ENCODE peak calls at places on chromosome 5, in seven cellular contexts. L, C, I, D, O, K and N are unnamed samples.

GRCh38 chr5:123180178-123180577 is 91.1 kb downstream of the PRDM6 start:
- DNase-seq in L (no peak), C (no peak), I (no peak), D (peak), O (no peak), K (no peak), N (no peak)

GRCh38 chr5:9344751-9345240 is 201.1 kb downstream of the SEMA5A start:
- DNase-seq in L (no peak), C (no peak), I (no peak), D (no peak), O (no peak), K (no peak), N (no peak)

GRCh38 chr5:134541736-134542376 is 16.4 kb downstream of the JADE2 start:
- DNase-seq in L (no peak), C (peak), I (peak), D (no peak), O (peak), K (peak), N (peak)

GRCh38 chr5:156475182-156475830 is 148.3 kb downstream of the SGCD start:
- DNase-seq in L (no peak), C (no peak), I (no peak), D (no peak), O (no peak), K (no peak), N (no peak)

GRCh38 chr5:157902440-157903116 is 43.6 kb upstream of the CLINT1 start:
- DNase-seq in L (no peak), C (no peak), I (no peak), D (no peak), O (no peak), K (no peak), N (no peak)

GRCh38 chr5:138111937-138112336 is 27.3 kb downstream of the NME5 start:
- DNase-seq in L (no peak), C (no peak), I (no peak), D (no peak), O (no peak), K (no peak), N (no peak)

GRCh38 chr5:107242411-107242810 is 428.3 kb downstream of the EFNA5 start:
- DNase-seq in L (no peak), C (no peak), I (no peak), D (no peak), O (no peak), K (no peak), N (no peak)

GRCh38 chr5:67164856-67165523 is 31.6 kb downstream of the CD180 start:
- DNase-seq in L (no peak), C (no peak), I (no peak), D (no peak), O (no peak), K (no peak), N (no peak)

GRCh38 chr5:38666668-38667498 is 110.4 kb upstream of the LIFR start:
- DNase-seq in L (peak), C (peak), I (peak), D (peak), O (peak), K (peak), N (no peak)

GRCh38 chr5:119328753-119329602 is 26.8 kb upstream of the TNFAIP8 start:
- DNase-seq in L (peak), C (peak), I (no peak), D (no peak), O (no peak), K (no peak), N (no peak)

GRCh38 chr5:123474238-123474637 is 37.7 kb upstream of the CSNK1G3 start:
- DNase-seq in L (no peak), C (no peak), I (no peak), D (no peak), O (no peak), K (no peak), N (no peak)

GRCh38 chr5:172910828-172911627 is 48.2 kb upstream of the RPL26L1 start:
- DNase-seq in L (no peak), C (peak), I (peak), D (peak), O (peak), K (peak), N (no peak)

GRCh38 chr5:91691592-91691991 is 308.5 kb upstream of the ARRDC3 start:
- DNase-seq in L (no peak), C (no peak), I (no peak), D (no peak), O (no peak), K (no peak), N (no peak)

GRCh38 chr5:159819671-159820411 is 96.4 kb upstream of the ADRA1B start:
- DNase-seq in L (no peak), C (no peak), I (peak), D (peak), O (no peak), K (no peak), N (no peak)

GRCh38 chr5:145718956-145719355 is 116.2 kb downstream of the PRELID2 start:
- DNase-seq in L (peak), C (no peak), I (no peak), D (no peak), O (no peak), K (no peak), N (no peak)

GRCh38 chr5:132471006-132471907 is 19.3 kb downstream of the IRF1 start:
- DNase-seq in L (no peak), C (no peak), I (no peak), D (peak), O (no peak), K (no peak), N (no peak)

GRCh38 chr5:33441241-33441844 is 578 bp downstream of the TARS1 start:
- DNase-seq in L (peak), C (peak), I (no peak), D (peak), O (peak), K (no peak), N (peak)

GRCh38 chr5:145246961-145247744 is 588.0 kb downstream of the PRELID2 start:
- DNase-seq in L (no peak), C (no peak), I (no peak), D (no peak), O (no peak), K (no peak), N (no peak)

GRCh38 chr5:36450229-36451024 is 148.7 kb upstream of the RANBP3L start:
- DNase-seq in L (no peak), C (no peak), I (no peak), D (no peak), O (no peak), K (no peak), N (no peak)

GRCh38 chr5:157444224-157444623 is 15.8 kb upstream of the NIPAL4 start:
- DNase-seq in L (no peak), C (no peak), I (no peak), D (no peak), O (no peak), K (no peak), N (no peak)

GRCh38 chr5:55564716-55565115 is 30.0 kb upstream of the PLPP1 start:
- DNase-seq in L (no peak), C (no peak), I (no peak), D (no peak), O (no peak), K (no peak), N (no peak)

GRCh38 chr5:172713113-172713808 is 57.7 kb downstream of the DUSP1 start:
- DNase-seq in L (no peak), C (peak), I (peak), D (no peak), O (peak), K (peak), N (peak)

GRCh38 chr5:175889910-175890684 is 18.7 kb downstream of the CPLX2 start:
- DNase-seq in L (no peak), C (peak), I (no peak), D (no peak), O (no peak), K (no peak), N (no peak)

GRCh38 chr5:40480392-40480791 is 199.3 kb upstream of the PTGER4 start:
- DNase-seq in L (no peak), C (no peak), I (no peak), D (no peak), O (no peak), K (no peak), N (no peak)

GRCh38 chr5:159448-160172 is 31.7 kb upstream of the LRRC14B start:
- DNase-seq in L (no peak), C (no peak), I (no peak), D (no peak), O (no peak), K (no peak), N (no peak)

GRCh38 chr5:98827161-98827560 is 53.7 kb downstream of the RGMB start:
- DNase-seq in L (peak), C (peak), I (no peak), D (no peak), O (peak), K (no peak), N (peak)

GRCh38 chr5:123874600-123875201 is 362.7 kb downstream of the CSNK1G3 start:
- DNase-seq in L (no peak), C (no peak), I (no peak), D (no peak), O (no peak), K (no peak), N (no peak)

GRCh38 chr5:176364765-176365662 is at the start of gene ARL10:
- DNase-seq in L (no peak), C (no peak), I (peak), D (peak), O (peak), K (no peak), N (peak)

GRCh38 chr5:150160448-150161069 is 4.9 kb upstream of the PDGFRB start:
- DNase-seq in L (no peak), C (no peak), I (no peak), D (no peak), O (no peak), K (no peak), N (no peak)

GRCh38 chr5:136809382-136809781 is 444.0 kb upstream of the TRPC7 start:
- DNase-seq in L (no peak), C (no peak), I (no peak), D (no peak), O (no peak), K (no peak), N (no peak)

GRCh38 chr5:136808756-136809155 is 443.4 kb upstream of the TRPC7 start:
- DNase-seq in L (no peak), C (no peak), I (no peak), D (no peak), O (no peak), K (no peak), N (no peak)

GRCh38 chr5:136810198-136810823 is 445.0 kb upstream of the TRPC7 start:
- DNase-seq in L (peak), C (no peak), I (no peak), D (no peak), O (no peak), K (no peak), N (no peak)

GRCh38 chr5:136802382-136802781 is 437.0 kb upstream of the TRPC7 start:
- DNase-seq in L (no peak), C (no peak), I (no peak), D (no peak), O (peak), K (no peak), N (no peak)

GRCh38 chr5:136805466-136805865 is 440.1 kb upstream of the TRPC7 start:
- DNase-seq in L (no peak), C (no peak), I (no peak), D (no peak), O (no peak), K (no peak), N (no peak)
- TF ChIP-seq CTCF in L (peak), C (no peak), I (no peak), D (no peak), O (peak), K (no peak), N (no peak)

GRCh38 chr5:142527664-142528295 is 158.1 kb downstream of the FGF1 start:
- DNase-seq in L (no peak), C (no peak), I (no peak), D (no peak), O (no peak), K (no peak), N (no peak)

GRCh38 chr5:142529626-142530278 is 156.1 kb downstream of the FGF1 start:
- DNase-seq in L (no peak), C (no peak), I (no peak), D (no peak), O (no peak), K (no peak), N (no peak)

GRCh38 chr5:142532416-142533176 is 153.3 kb downstream of the FGF1 start:
- DNase-seq in L (no peak), C (no peak), I (no peak), D (no peak), O (no peak), K (no peak), N (no peak)

GRCh38 chr5:142530904-142531303 is 155.0 kb downstream of the FGF1 start:
- DNase-seq in L (no peak), C (no peak), I (no peak), D (no peak), O (no peak), K (no peak), N (no peak)

DNA sequence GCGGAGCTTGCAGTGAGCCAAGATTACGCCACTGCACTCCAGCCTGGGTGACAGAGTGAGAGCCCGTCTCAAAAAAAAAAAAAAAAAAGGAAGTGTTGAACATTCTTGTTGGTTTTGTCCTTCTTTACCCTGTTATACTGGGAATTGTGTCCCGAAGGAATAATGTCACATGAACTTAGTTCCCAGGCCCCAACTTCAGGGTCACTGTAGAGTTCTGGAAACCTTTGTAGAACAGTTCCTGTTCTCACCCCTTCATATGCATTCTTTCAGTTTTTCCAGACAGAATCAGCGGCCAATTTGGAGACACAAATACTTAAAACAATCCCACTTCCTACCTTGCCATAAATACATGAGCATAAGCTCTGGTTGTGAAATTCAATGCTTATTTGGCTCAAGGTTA is 153.9 kb downstream of the FGF1 start:
- DNase-seq in L (no peak), C (no peak), I (no peak), D (no peak), O (no peak), K (no peak), N (no peak)
- TF ChIP-seq CTCF in L (no peak), C (no peak), I (no peak), D (no peak), O (no peak), K (no peak), N (no peak)

DNA sequence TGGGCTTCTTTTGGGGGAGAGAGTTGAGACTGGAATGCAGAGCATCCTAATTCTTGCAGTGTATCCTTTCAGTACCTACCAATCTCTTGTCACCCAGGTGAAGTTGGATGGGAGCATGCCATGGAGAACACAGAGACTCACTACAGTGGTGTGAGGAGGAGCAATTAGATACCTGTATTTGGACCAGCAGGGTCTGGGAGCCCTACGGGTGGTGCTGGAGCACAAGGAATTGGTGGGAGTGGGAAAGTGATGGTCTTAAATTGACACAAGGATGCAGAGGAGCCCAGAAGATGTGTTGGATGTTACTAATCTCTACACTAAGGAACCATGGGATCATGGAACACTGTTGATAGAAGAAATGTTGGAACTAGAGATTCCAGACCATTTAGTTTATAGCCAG is 212.7 kb downstream of the CHSY3 start:
- DNase-seq in L (no peak), C (no peak), I (no peak), D (no peak), O (no peak), K (no peak), N (no peak)
- TF ChIP-seq CTCF in L (no peak), C (no peak), I (no peak), D (no peak), O (no peak), K (no peak), N (no peak)

GRCh38 chr5:139711852-139712171 is 63.7 kb downstream of the CXXC5 start:
- DNase-seq in L (no peak), C (no peak), I (no peak), D (no peak), O (peak), K (no peak), N (peak)

GRCh38 chr5:139709587-139710369 is 61.6 kb downstream of the CXXC5 start:
- DNase-seq in L (no peak), C (peak), I (peak), D (no peak), O (peak), K (no peak), N (peak)

GRCh38 chr5:139710370-139711066 is 62.4 kb downstream of the CXXC5 start:
- DNase-seq in L (no peak), C (peak), I (peak), D (no peak), O (peak), K (peak), N (peak)

GRCh38 chr5:139708877-139709586 is 60.9 kb downstream of the CXXC5 start:
- DNase-seq in L (no peak), C (peak), I (peak), D (peak), O (peak), K (no peak), N (peak)

GRCh38 chr5:139711067-139711851 is 63.1 kb downstream of the CXXC5 start:
- DNase-seq in L (no peak), C (peak), I (no peak), D (no peak), O (peak), K (no peak), N (peak)
- TF ChIP-seq CTCF in L (peak), C (peak), I (peak), D (no peak), O (no peak), K (no peak), N (no peak)

GRCh38 chr5:61348437-61348836 is 16.4 kb downstream of the ZSWIM6 start:
- DNase-seq in L (no peak), C (no peak), I (no peak), D (no peak), O (no peak), K (no peak), N (no peak)

GRCh38 chr5:61344187-61344944 is 12.3 kb downstream of the ZSWIM6 start:
- DNase-seq in L (no peak), C (no peak), I (no peak), D (no peak), O (no peak), K (no peak), N (no peak)

GRCh38 chr5:61346511-61346910 is 14.5 kb downstream of the ZSWIM6 start:
- DNase-seq in L (no peak), C (no peak), I (no peak), D (no peak), O (no peak), K (no peak), N (no peak)

GRCh38 chr5:61349935-61350334 is 17.9 kb downstream of the ZSWIM6 start:
- DNase-seq in L (no peak), C (no peak), I (no peak), D (no peak), O (no peak), K (no peak), N (no peak)

DNA sequence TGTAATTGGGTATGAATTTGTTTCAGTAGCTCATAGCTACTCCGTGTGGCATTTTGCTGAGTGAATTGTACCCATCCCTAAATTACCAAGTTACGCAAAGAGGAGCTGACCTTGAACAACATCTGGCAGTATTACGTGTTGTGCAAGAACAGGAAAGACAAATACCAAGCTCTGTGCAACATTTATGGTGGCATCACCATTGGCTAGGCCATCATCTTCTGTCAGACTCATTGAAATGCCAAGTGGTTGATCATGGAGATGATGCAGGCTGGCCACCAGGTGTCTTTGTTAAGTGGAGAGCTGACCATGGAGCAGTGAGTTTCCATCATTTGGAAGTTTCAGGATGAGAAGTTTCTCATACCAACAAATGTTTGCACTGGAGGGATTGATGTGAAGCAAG is 15.0 kb downstream of the ZSWIM6 start:
- DNase-seq in L (no peak), C (no peak), I (no peak), D (no peak), O (no peak), K (no peak), N (no peak)
- TF ChIP-seq CTCF in L (no peak), C (no peak), I (no peak), D (no peak), O (no peak), K (no peak), N (no peak)